ENCODE peak calls at places on chromosomes 7 and 10, in five cellular contexts. O, Z, M, C and H are unnamed samples.

GRCh38 chr7:40916811-40917210 is 782.0 kb downstream of the SUGCT start:
- DNase-seq in M (no peak), C (no peak), Z (no peak), O (no peak), H (no peak)

GRCh38 chr7:122199171-122199570 is 55.1 kb upstream of the AASS start:
- DNase-seq in Z (peak), O (no peak), M (peak), C (no peak), H (no peak)

GRCh38 chr7:114358911-114359310 is 55.7 kb upstream of the FOXP2 start:
- DNase-seq in C (no peak), O (no peak), Z (no peak), M (no peak), H (no peak)

GRCh38 chr10:126902157-126902556 is 3.1 kb upstream of the DOCK1 start:
- DNase-seq in O (no peak), C (no peak), M (peak), Z (peak), H (no peak)

GRCh38 chr7:98981701-98982100 is 103.4 kb downstream of the TRRAP start:
- DNase-seq in M (no peak), O (no peak), Z (no peak), C (no peak), H (no peak)

GRCh38 chr7:64872809-64873500 is 30.1 kb upstream of the ZNF273 start:
- DNase-seq in M (no peak), C (no peak), Z (no peak), O (no peak), H (no peak)

GRCh38 chr10:59708816-59709471 is 706 bp downstream of the SLC16A9 start:
- DNase-seq in Z (no peak), M (no peak), C (no peak), O (no peak), H (no peak)

GRCh38 chr7:31416381-31416780 is 75.9 kb upstream of the NEUROD6 start:
- DNase-seq in M (no peak), C (no peak), O (no peak), Z (no peak), H (no peak)

GRCh38 chr10:6280291-6280690 is 77.6 kb downstream of the PFKFB3 start:
- DNase-seq in M (no peak), O (no peak), C (no peak), Z (no peak), H (no peak)

GRCh38 chr10:121036431-121036830 is 185.3 kb downstream of the WDR11 start:
- DNase-seq in Z (no peak), C (no peak), O (no peak), M (no peak), H (no peak)

GRCh38 chr10:3813267-3813666 is 28.3 kb upstream of the KLF6 start:
- DNase-seq in M (no peak), O (no peak), Z (no peak), C (no peak), H (no peak)

GRCh38 chr7:33050425-33051318 is 11.9 kb downstream of the NT5C3A start:
- DNase-seq in M (peak), C (peak), Z (peak), O (no peak), H (no peak)

GRCh38 chr10:74373059-74373458 is 222.0 kb downstream of the ADK start:
- DNase-seq in O (no peak), Z (no peak), M (no peak), C (no peak), H (no peak)

GRCh38 chr10:132354356-132355094 is 22.5 kb downstream of the LRRC27 start:
- DNase-seq in M (no peak), Z (no peak), C (no peak), O (no peak), H (no peak)

GRCh38 chr10:132422169-132422691 is 25.2 kb downstream of the PWWP2B start:
- DNase-seq in M (no peak), Z (no peak), O (no peak), C (peak), H (no peak)

GRCh38 chr7:87411186-87411585 is 64.3 kb downstream of the ABCB4 start:
- DNase-seq in C (no peak), O (no peak), M (no peak), Z (peak), H (no peak)

GRCh38 chr7:40133561-40134427 is 628 bp downstream of the MPLKIP start:
- DNase-seq in C (peak), M (peak), O (no peak), Z (peak), H (no peak)

GRCh38 chr10:62779487-62780248 is 24.9 kb upstream of the ADO start:
- DNase-seq in O (no peak), Z (peak), M (no peak), C (peak), H (no peak)

GRCh38 chr10:78623577-78624215 is 445.1 kb upstream of the ZMIZ1 start:
- DNase-seq in M (peak), Z (peak), O (no peak), C (no peak), H (no peak)

GRCh38 chr7:145398758-145399157 is 562.9 kb upstream of the TPK1 start:
- DNase-seq in C (no peak), Z (no peak), M (no peak), O (no peak), H (no peak)

GRCh38 chr10:70761031-70761601 is 24.1 kb downstream of the TBATA start:
- DNase-seq in O (no peak), C (no peak), M (peak), Z (no peak), H (no peak)

GRCh38 chr10:104307576-104308438 is 30.5 kb downstream of the ITPRIP start:
- DNase-seq in C (no peak), O (no peak), M (no peak), Z (peak), H (peak)

GRCh38 chr7:113636727-113637421 is 281.9 kb downstream of the PPP1R3A start:
- DNase-seq in O (no peak), C (no peak), Z (peak), M (no peak), H (no peak)

GRCh38 chr10:28171468-28172235 is 131.2 kb downstream of the MPP7 start:
- DNase-seq in O (peak), C (no peak), M (no peak), Z (peak), H (no peak)

GRCh38 chr10:126439947-126440346 is 51.7 kb upstream of the ADAM12 start:
- DNase-seq in Z (peak), C (no peak), O (no peak), M (no peak), H (no peak)

GRCh38 chr7:95411036-95411435 is 14.9 kb upstream of the PON3 start:
- DNase-seq in M (peak), C (no peak), Z (no peak), O (no peak), H (no peak)

GRCh38 chr10:29646238-29646902 is 11.6 kb upstream of the SVIL start:
- DNase-seq in O (no peak), Z (peak), C (no peak), M (peak), H (no peak)

GRCh38 chr7:13017325-13017853 is 330.0 kb downstream of the ARL4A start:
- DNase-seq in O (no peak), Z (peak), M (peak), C (no peak), H (no peak)

GRCh38 chr7:51329696-51330263 is 13.2 kb upstream of the COBL start:
- DNase-seq in M (no peak), O (no peak), C (no peak), Z (no peak), H (no peak)

GRCh38 chr10:110867807-110868465 is 3.8 kb upstream of the PDCD4 start:
- DNase-seq in Z (no peak), C (no peak), O (no peak), M (no peak), H (no peak)

GRCh38 chr10:72316386-72316700 is 38.4 kb downstream of the DNAJB12 start:
- DNase-seq in C (no peak), M (no peak), Z (no peak), O (no peak), H (no peak)

GRCh38 chr7:107879400-107880035 is 11.5 kb upstream of the DLD start:
- DNase-seq in O (no peak), Z (peak), M (peak), C (peak), H (no peak)

GRCh38 chr7:108503112-108504026 is 22.6 kb downstream of the PNPLA8 start:
- DNase-seq in O (no peak), Z (peak), M (peak), C (peak), H (no peak)

GRCh38 chr10:114714281-114714741 is 56.2 kb upstream of the ABLIM1 start:
- DNase-seq in Z (peak), C (no peak), M (peak), O (no peak), H (no peak)

GRCh38 chr10:114374141-114374791 is 30.0 kb downstream of the AFAP1L2 start:
- DNase-seq in O (no peak), M (peak), C (no peak), Z (peak), H (no peak)

GRCh38 chr10:87675396-87676376 is 16.0 kb downstream of the PAPSS2 start:
- DNase-seq in M (peak), C (no peak), O (no peak), Z (peak), H (no peak)

GRCh38 chr7:17233643-17234397 is 64.6 kb upstream of the AHR start:
- DNase-seq in C (no peak), Z (no peak), O (no peak), M (peak), H (no peak)

GRCh38 chr7:80934286-80934685 is 15.4 kb upstream of the SEMA3C start:
- DNase-seq in Z (peak), C (no peak), O (no peak), M (no peak), H (no peak)

DNA sequence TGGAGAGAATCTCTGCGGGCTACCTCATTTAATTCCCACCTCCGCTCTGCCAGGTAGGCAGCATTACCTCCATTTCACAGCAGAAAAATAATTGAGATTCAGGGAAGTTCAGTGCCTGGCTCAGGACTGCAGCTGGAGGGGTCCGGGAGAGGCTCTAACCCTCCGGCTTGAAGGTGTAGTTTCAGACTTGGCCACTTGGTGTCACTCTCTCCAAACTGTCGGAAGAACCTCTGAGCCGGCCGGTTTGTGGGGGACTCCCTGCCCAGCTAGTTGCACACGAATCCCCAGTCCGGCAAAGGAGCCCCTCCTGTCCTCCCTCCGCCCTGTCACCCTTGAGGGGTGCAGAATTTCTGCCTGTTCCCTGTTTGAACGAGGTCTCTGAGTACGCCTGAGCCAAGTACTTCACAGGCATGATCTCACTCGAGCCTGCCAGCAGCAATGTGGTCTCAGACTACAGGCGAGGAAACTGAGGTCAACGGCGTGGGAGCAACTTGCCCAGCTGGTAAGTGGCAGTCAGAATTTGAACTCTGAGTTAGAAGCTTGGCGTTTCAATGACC is 144.7 kb upstream of the ZNF716 start:
- DNase-seq in C (peak), Z (no peak), O (no peak), M (no peak), H (no peak)
- TF ChIP-seq CTCF in C (peak), Z (no peak), O (no peak), M (peak), H (no peak)

GRCh38 chr10:23293145-23293724 is 51.4 kb downstream of the C10orf67 start:
- DNase-seq in Z (peak), O (no peak), C (peak), M (peak), H (no peak)

GRCh38 chr10:23293973-23294372 is 50.6 kb downstream of the C10orf67 start:
- DNase-seq in C (no peak), Z (no peak), M (no peak), O (no peak), H (no peak)

GRCh38 chr10:23291551-23292334 is 52.9 kb downstream of the C10orf67 start:
- DNase-seq in C (no peak), O (no peak), Z (no peak), M (no peak), H (no peak)

DNA sequence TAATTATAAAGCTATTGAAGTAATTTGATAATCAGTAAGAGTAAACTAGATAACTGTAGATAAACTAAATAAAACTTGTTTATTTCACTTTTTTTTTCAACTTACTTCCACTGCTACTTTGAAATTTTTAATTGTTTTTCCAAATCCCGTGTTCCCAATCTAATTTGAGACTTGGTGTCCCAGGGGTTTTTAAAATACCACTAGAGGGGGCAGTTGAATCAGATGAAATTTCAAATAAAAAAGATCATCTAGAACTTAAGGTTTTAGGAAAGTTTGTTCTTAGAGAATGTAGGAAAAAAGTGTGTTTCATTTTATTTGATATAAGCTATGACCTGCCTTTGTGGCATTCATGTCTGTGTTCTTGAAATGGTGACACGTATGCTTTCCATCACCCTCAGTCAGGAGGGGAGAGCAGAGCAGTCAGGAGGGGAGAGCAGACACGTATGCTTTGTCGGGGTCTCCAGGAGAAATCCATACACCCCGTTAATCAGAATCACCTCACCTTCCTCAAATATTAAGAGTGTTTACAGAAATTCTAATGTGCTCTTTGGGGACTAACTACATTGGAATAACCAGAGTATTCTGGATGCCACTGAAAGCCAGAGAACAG is 49.9 kb downstream of the C10orf67 start:
- DNase-seq in M (peak), Z (peak), O (no peak), C (peak), H (no peak)
- TF ChIP-seq CTCF in M (peak), Z (peak), O (no peak), C (peak), H (no peak)

GRCh38 chr10:117462424-117462792 is 80.1 kb upstream of the EMX2 start:
- DNase-seq in Z (no peak), M (no peak), O (no peak), C (no peak), H (no peak)
- TF ChIP-seq CTCF in Z (peak), M (peak), O (no peak), C (no peak), H (no peak)

GRCh38 chr7:35241431-35241830 is 12.5 kb downstream of the TBX20 start:
- DNase-seq in Z (no peak), C (no peak), O (no peak), M (no peak), H (no peak)
- TF ChIP-seq CTCF in Z (no peak), C (no peak), O (no peak), M (no peak), H (no peak)

DNA sequence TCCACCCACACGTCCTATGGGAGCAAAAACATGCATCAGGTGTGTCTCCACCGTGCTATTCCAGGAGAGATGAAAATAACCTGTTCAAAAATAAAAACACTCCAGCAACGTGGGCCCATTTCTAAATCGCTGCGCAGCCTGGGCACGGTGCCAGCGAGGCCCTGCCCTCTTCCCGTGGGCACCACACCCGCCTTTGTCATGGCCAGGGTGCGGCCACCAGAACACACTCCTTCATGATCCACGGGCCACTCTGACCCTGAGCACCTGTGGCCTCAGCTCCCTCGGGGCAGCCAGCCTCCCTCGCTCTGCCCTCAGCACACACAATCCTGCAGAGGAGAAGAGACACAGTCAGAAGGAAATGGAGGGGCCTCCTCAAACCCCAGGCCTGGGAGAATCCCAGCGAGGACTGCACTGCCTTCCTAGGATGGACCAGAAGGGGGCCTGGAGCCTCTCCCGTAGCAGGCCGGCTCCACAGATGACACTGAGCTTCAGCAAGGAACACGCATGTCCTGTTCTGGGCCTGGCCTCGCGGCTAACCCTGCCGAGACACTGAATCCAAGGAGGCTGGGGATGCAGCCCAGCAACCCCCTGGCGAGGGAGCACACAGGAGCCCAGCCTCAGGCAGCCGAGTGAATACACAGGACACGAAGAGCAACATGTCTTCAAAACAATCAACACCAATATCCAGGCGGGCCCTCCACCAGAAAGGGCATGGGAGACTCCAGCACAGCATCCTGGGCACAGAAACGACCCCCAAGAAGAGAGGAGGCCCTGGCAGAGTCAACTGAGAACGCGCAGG is 169.0 kb downstream of the MAD1L1 start:
- DNase-seq in O (no peak), C (no peak), M (no peak), Z (peak), H (no peak)
- TF ChIP-seq CTCF in O (no peak), C (no peak), M (peak), Z (peak), H (no peak)

DNA sequence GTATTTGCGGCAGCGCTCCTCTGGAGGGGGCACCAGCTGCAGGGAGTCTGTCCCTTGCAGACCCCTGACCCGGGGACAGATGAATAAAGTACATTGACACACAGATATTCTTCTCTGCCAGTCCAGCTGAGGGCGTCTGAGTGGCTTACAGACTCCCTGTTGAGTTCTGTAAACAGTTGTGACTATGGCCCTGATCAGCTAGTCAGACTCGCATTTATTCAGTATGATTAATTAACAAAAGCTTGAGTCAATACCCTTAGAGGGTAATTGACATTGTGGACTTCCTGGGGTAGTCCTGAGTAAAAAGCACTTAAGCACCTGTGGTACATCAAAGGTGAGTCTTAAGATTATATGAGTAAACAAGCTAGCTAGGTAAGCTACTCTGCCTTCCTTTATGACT is 21.0 kb downstream of the ANKRD30A start:
- DNase-seq in O (no peak), M (no peak), Z (no peak), C (no peak), H (no peak)
- TF ChIP-seq CTCF in O (no peak), M (no peak), Z (no peak), C (no peak), H (no peak)